ENCODE peak calls at places on chromosomes 5 and 9, in seven cellular contexts. G, H, J, R, E, U and B are unnamed samples. For H3K36me3, the result is how much of the 10 kb centered on the place peaks cover.

GRCh38 chr9:131899248-131899882 is 159.5 kb upstream of the RAPGEF1 start:
- DNase-seq in U (no peak), H (no peak), E (no peak), G (no peak), R (no peak), J (no peak), B (no peak)

GRCh38 chr9:72467766-72468738 is 53.4 kb upstream of the TMC1 start:
- DNase-seq in G (no peak), R (no peak), H (no peak), U (no peak), E (no peak), J (no peak), B (no peak)

GRCh38 chr9:106731910-106732309 is 131.1 kb upstream of the ZNF462 start:
- DNase-seq in R (no peak), G (no peak), J (no peak), E (no peak), U (no peak), H (no peak), B (no peak)

GRCh38 chr9:36818242-36818938 is 215.7 kb downstream of the PAX5 start:
- DNase-seq in U (no peak), H (no peak), G (no peak), E (no peak), J (no peak), R (no peak), B (no peak)

GRCh38 chr5:31706186-31706585 is 67.3 kb downstream of the PDZD2 start:
- DNase-seq in G (no peak), U (no peak), E (no peak), J (no peak), H (no peak), R (no peak), B (no peak)

GRCh38 chr5:172417983-172418630 is 36.2 kb downstream of the SH3PXD2B start:
- DNase-seq in H (peak), U (no peak), E (peak), R (no peak), J (peak), G (no peak), B (peak)

GRCh38 chr9:70602364-70603019 is 188.0 kb upstream of the KLF9 start:
- DNase-seq in E (peak), H (peak), U (peak), R (peak), J (no peak), G (peak), B (peak)

GRCh38 chr5:111398013-111398412 is 114.3 kb downstream of the STARD4 start:
- DNase-seq in E (no peak), H (no peak), J (no peak), G (no peak), U (no peak), R (no peak), B (no peak)

GRCh38 chr9:97518909-97519307 is 17.4 kb downstream of the TMOD1 start:
- DNase-seq in E (peak), H (peak), J (no peak), R (no peak), G (no peak), U (no peak), B (peak)

GRCh38 chr5:39547548-39548154 is 122.9 kb upstream of the DAB2 start:
- DNase-seq in G (peak), H (no peak), E (no peak), U (peak), R (peak), J (no peak), B (no peak)

GRCh38 chr9:123548749-123549545 is 192.9 kb downstream of the CRB2 start:
- DNase-seq in H (no peak), U (no peak), G (no peak), E (no peak), R (no peak), J (no peak), B (no peak)

GRCh38 chr9:14353222-14354056 is 39.5 kb upstream of the NFIB start:
- DNase-seq in R (peak), G (peak), E (peak), H (peak), J (peak), U (peak), B (no peak)

GRCh38 chr5:125536582-125536981 is 790.1 kb upstream of the ZNF608 start:
- DNase-seq in E (no peak), U (no peak), J (no peak), G (no peak), H (no peak), R (no peak), B (peak)

GRCh38 chr5:56012281-56012963 is 17.7 kb upstream of the IL6ST start:
- DNase-seq in E (no peak), U (no peak), G (no peak), J (no peak), H (peak), R (no peak), B (peak)

GRCh38 chr5:167908596-167908995 is 382.8 kb upstream of the WWC1 start:
- DNase-seq in U (no peak), H (no peak), R (no peak), E (no peak), J (no peak), G (no peak), B (no peak)

GRCh38 chr9:37060821-37061220 is 26.8 kb upstream of the PAX5 start:
- DNase-seq in E (no peak), J (no peak), H (no peak), R (no peak), G (no peak), U (no peak), B (no peak)

GRCh38 chr9:81871695-81872094 is 56.5 kb upstream of the SPATA31D4 start:
- DNase-seq in R (no peak), E (no peak), H (no peak), G (no peak), U (peak), J (no peak), B (peak)

GRCh38 chr9:117435630-117436261 is 20.9 kb upstream of the ASTN2 start:
- DNase-seq in J (no peak), U (no peak), E (no peak), H (no peak), G (no peak), R (no peak), B (no peak)

GRCh38 chr9:37994639-37995347 is 74.2 kb downstream of the SHB start:
- DNase-seq in E (no peak), R (no peak), G (peak), J (peak), U (no peak), H (peak), B (no peak)

GRCh38 chr5:106127341-106127781 is 1543.4 kb downstream of the EFNA5 start:
- DNase-seq in U (no peak), E (peak), G (no peak), H (no peak), R (no peak), J (no peak), B (no peak)

GRCh38 chr5:171598279-171599152 is 179.1 kb downstream of the FGF18 start:
- DNase-seq in E (no peak), H (no peak), U (no peak), R (no peak), J (no peak), G (no peak), B (no peak)

GRCh38 chr9:79645110-79645509 is 73.3 kb downstream of the TLE4 start:
- DNase-seq in E (no peak), G (no peak), U (no peak), H (no peak), J (no peak), R (no peak), B (no peak)

GRCh38 chr5:162372265-162372664 is 304.7 kb downstream of the GABRG2 start:
- DNase-seq in R (no peak), U (peak), H (no peak), E (no peak), G (no peak), J (no peak), B (no peak)

GRCh38 chr9:92740969-92741368 is 23.7 kb downstream of the BICD2 start:
- DNase-seq in G (no peak), U (no peak), H (no peak), R (no peak), J (no peak), E (no peak), B (no peak)

GRCh38 chr5:123428521-123429220 is 5.5 kb upstream of the CEP120 start:
- DNase-seq in R (no peak), G (peak), J (no peak), E (no peak), H (peak), U (no peak), B (no peak)

GRCh38 chr5:1412621-1413020 is 32.6 kb downstream of the SLC6A3 start:
- DNase-seq in E (no peak), R (no peak), H (no peak), G (no peak), U (no peak), J (peak), B (no peak)
- H3K4me3 ChIP-seq in E (no peak), R (no peak), H (no peak), G (no peak), U (no peak), J (no peak), B (no peak)

DNA sequence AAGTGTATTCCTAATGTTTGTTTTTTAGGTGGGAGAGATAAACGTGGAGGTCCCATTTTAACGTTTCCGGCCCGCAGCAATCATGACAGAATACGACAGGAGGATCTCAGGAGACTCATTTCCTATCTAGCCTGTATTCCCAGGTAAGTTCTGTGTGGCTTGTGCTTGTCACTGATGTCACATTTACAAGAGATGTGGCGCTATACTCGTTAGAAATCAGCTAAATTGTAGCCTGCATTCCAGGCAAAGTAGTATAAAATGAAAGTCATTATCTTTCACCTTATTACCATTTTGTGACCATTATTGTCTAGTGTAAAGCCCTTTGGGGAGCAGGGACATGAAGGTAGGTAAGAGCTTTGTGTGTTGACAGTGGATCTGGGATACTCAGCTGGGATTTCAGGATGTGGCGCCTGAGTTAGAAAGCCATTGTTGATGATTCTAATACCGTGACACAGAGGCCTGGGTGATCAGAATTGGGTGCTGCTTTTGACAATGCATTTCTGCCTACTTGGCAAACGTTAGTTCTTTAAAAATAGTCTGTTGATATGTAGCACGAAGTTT is 137.2 kb downstream of the TRIO start:
- DNase-seq in J (no peak), U (no peak), R (no peak), G (no peak), E (no peak), H (no peak), B (no peak)
- H3K36me3 ChIP-seq in J (under half), U (under half), R (under half), G (under half), E (under half), H (under half), B (under half)

DNA sequence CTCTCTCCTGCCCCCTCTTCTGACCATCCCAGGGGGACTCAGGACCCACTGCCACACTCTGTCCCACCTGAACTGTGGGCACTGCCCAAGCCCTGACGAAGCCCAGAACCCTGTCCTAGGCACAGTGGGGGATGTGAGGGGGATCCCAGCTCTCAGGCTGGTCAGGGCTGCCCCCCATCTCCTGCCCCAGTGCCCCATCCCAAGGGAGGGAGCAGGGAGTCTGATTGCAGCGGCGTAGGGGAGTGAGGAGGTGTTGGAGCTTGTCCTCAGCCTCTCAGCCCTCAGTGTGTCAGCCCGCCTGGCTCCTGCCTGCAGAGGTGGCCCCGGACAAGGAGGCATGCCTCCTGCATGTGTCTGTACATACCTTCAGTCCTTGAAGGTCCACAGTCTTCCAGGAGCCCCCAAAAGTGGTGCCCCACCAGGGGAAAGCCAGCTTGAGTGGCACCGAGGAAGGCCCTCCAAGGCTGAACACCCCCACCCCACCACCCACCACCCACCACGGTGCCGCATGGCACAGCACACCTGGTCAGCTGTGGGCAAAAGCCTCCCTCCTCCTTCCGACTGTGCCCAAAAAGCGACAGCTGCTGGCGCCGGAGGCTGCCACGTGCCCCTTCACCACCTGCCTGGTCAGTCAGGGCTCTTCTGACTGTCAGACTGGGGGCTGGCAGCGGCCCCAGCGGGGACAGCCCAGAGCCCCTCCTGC is 930 bp downstream of the SARDH start:
- DNase-seq in J (no peak), R (no peak), H (peak), E (no peak), U (no peak), G (no peak), B (no peak)
- H3K4me3 ChIP-seq in J (no peak), R (no peak), H (no peak), E (no peak), U (peak), G (no peak), B (no peak)

GRCh38 chr9:115553082-115553481 is 435.1 kb upstream of the TNC start:
- DNase-seq in U (peak), J (no peak), E (no peak), R (no peak), G (no peak), H (no peak), B (no peak)
- H3K36me3 ChIP-seq in U (under half), J (under half), E (under half), R (under half), G (under half), H (under half), B (under half)